ENCODE peak calls at places on chromosome 22, in seven cellular contexts. One of them, this sample, is unnamed. For H3K27me3 and H3K4me1, the result is how much of the 10 kb centered on the place peaks cover.

GRCh38 chr22:46107089-46107664 is 43.1 kb upstream of the PPARA start:
- DNase-seq in H9: no peak
- DNase-seq in PC-3: no peak
- DNase-seq in GM12878: no peak
- DNase-seq in DND-41: no peak
- DNase-seq in mammary epithelial cell: peak
- DNase-seq in fibroblast of lung: no peak
- DNase-seq in this sample: no peak

GRCh38 chr22:44693756-44694155 is 8.2 kb upstream of the PRR5 start:
- DNase-seq in H9: no peak
- DNase-seq in PC-3: no peak
- DNase-seq in GM12878: no peak
- DNase-seq in DND-41: no peak
- DNase-seq in mammary epithelial cell: no peak
- DNase-seq in fibroblast of lung: no peak
- DNase-seq in this sample: no peak

GRCh38 chr22:42881982-42882656 is 25.0 kb upstream of the ARFGAP3 start:
- DNase-seq in H9: no peak
- DNase-seq in PC-3: no peak
- DNase-seq in GM12878: no peak
- DNase-seq in DND-41: no peak
- DNase-seq in mammary epithelial cell: no peak
- DNase-seq in fibroblast of lung: no peak
- DNase-seq in this sample: no peak

GRCh38 chr22:24474221-24474620 is 20.9 kb upstream of the UPB1 start:
- DNase-seq in H9: no peak
- DNase-seq in PC-3: peak
- DNase-seq in GM12878: no peak
- DNase-seq in DND-41: no peak
- DNase-seq in mammary epithelial cell: peak
- DNase-seq in fibroblast of lung: peak
- DNase-seq in this sample: no peak

GRCh38 chr22:38970548-38970947 is 11.6 kb upstream of the APOBEC3B start:
- DNase-seq in H9: no peak
- DNase-seq in PC-3: no peak
- DNase-seq in GM12878: no peak
- DNase-seq in DND-41: no peak
- DNase-seq in mammary epithelial cell: no peak
- DNase-seq in fibroblast of lung: no peak
- DNase-seq in this sample: no peak

GRCh38 chr22:25754527-25755202 is 12.7 kb downstream of the MYO18B start:
- DNase-seq in H9: no peak
- DNase-seq in PC-3: no peak
- DNase-seq in GM12878: no peak
- DNase-seq in DND-41: no peak
- DNase-seq in mammary epithelial cell: no peak
- DNase-seq in fibroblast of lung: peak
- DNase-seq in this sample: no peak

GRCh38 chr22:32880906-32881596 is 79.5 kb downstream of the TIMP3 start:
- DNase-seq in H9: no peak
- DNase-seq in PC-3: no peak
- DNase-seq in GM12878: no peak
- DNase-seq in DND-41: peak
- DNase-seq in mammary epithelial cell: no peak
- DNase-seq in fibroblast of lung: peak
- DNase-seq in this sample: no peak

GRCh38 chr22:46754110-46754799 is 8.2 kb upstream of the TBC1D22A start:
- DNase-seq in H9: no peak
- DNase-seq in PC-3: peak
- DNase-seq in GM12878: no peak
- DNase-seq in DND-41: no peak
- DNase-seq in mammary epithelial cell: peak
- DNase-seq in fibroblast of lung: peak
- DNase-seq in this sample: no peak

GRCh38 chr22:37457093-37457893 is 28.9 kb downstream of the MFNG start:
- DNase-seq in H9: peak
- DNase-seq in PC-3: peak
- DNase-seq in GM12878: peak
- DNase-seq in DND-41: peak
- DNase-seq in mammary epithelial cell: peak
- DNase-seq in fibroblast of lung: peak
- DNase-seq in this sample: peak

GRCh38 chr22:46964773-46965550 is 202.5 kb downstream of the TBC1D22A start:
- DNase-seq in H9: no peak
- DNase-seq in PC-3: no peak
- DNase-seq in GM12878: no peak
- DNase-seq in DND-41: no peak
- DNase-seq in mammary epithelial cell: no peak
- DNase-seq in fibroblast of lung: no peak
- DNase-seq in this sample: no peak

GRCh38 chr22:39017596-39018365 is 3.1 kb upstream of the APOBEC3D start:
- DNase-seq in H9: peak
- DNase-seq in PC-3: no peak
- DNase-seq in GM12878: no peak
- DNase-seq in DND-41: no peak
- DNase-seq in mammary epithelial cell: no peak
- DNase-seq in fibroblast of lung: no peak
- DNase-seq in this sample: no peak

GRCh38 chr22:37659066-37659896 is 758 bp downstream of the PDXP start:
- DNase-seq in H9: no peak
- DNase-seq in PC-3: no peak
- DNase-seq in GM12878: no peak
- DNase-seq in DND-41: peak
- DNase-seq in mammary epithelial cell: no peak
- DNase-seq in fibroblast of lung: no peak
- DNase-seq in this sample: no peak

GRCh38 chr22:39498368-39498767 is 3.7 kb upstream of the MIEF1 start:
- DNase-seq in H9: no peak
- DNase-seq in PC-3: no peak
- DNase-seq in GM12878: no peak
- DNase-seq in DND-41: no peak
- DNase-seq in mammary epithelial cell: no peak
- DNase-seq in fibroblast of lung: no peak
- DNase-seq in this sample: no peak

GRCh38 chr22:27669798-27670599 is 131.6 kb downstream of the MN1 start:
- DNase-seq in H9: peak
- DNase-seq in PC-3: peak
- DNase-seq in GM12878: no peak
- DNase-seq in DND-41: no peak
- DNase-seq in mammary epithelial cell: no peak
- DNase-seq in fibroblast of lung: peak
- DNase-seq in this sample: no peak

GRCh38 chr22:27112273-27112672 is 454.9 kb downstream of the MIAT start:
- DNase-seq in H9: no peak
- DNase-seq in PC-3: no peak
- DNase-seq in GM12878: no peak
- DNase-seq in DND-41: no peak
- DNase-seq in mammary epithelial cell: no peak
- DNase-seq in fibroblast of lung: no peak
- DNase-seq in this sample: no peak

GRCh38 chr22:25100972-25101371 is 98.7 kb upstream of the CRYBB3 start:
- DNase-seq in H9: no peak
- DNase-seq in PC-3: no peak
- DNase-seq in GM12878: no peak
- DNase-seq in DND-41: no peak
- DNase-seq in mammary epithelial cell: no peak
- DNase-seq in fibroblast of lung: no peak
- DNase-seq in this sample: no peak

DNA sequence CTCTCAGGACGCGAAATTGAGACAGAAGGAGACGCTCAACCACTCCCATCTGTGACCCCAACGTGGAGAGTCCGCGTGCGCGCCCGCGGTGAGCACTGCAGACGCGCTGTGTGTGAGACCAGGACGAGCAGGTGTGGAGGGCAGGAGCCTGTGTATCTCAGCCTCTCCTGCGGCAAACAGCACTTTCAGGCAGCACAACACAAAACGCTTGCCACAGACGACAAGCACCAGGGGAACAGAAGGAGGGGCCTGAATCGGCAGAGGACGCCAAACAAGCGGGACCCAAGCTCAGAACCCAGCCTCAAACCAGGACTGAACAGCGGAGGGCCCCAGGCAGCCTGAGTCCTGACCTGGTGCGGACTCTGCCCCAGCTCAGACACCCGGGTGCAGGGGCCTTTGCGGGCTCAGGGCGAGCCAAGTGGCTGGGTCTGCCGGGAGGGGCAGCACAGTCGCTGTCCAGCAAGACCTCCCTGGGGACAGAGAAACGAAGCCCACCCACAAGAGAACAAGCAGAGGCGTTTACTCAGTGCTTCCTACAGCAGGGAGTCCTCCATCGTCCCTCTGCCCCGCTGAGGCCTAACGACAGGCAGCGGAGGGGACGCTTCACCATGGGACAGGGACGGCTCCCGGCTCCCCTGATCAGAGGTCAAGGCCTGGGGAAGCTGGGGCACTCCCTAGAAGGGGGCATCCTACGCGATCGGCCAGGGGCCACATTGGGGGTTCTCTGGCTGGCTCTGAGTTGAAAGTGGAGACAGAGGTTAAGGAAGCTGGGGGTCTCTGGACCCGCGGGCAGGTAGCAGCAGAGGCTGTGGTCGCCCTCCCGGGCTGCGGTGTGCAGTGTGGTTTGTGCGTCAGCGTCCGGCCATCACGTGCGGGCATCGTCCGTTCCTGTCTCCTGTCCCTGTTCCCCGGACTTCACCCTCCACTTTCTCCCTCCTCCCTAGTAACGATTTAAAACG is 560.8 kb downstream of the BRD1 start:
- DNase-seq in H9: peak
- DNase-seq in PC-3: no peak
- DNase-seq in GM12878: no peak
- DNase-seq in DND-41: no peak
- DNase-seq in mammary epithelial cell: no peak
- DNase-seq in fibroblast of lung: no peak
- DNase-seq in this sample: no peak
- H3K27me3 ChIP-seq in H9: under half
- H3K27me3 ChIP-seq in PC-3: under half
- H3K27me3 ChIP-seq in GM12878: under half
- H3K27me3 ChIP-seq in DND-41: under half
- H3K27me3 ChIP-seq in mammary epithelial cell: under half
- H3K27me3 ChIP-seq in fibroblast of lung: under half
- H3K27me3 ChIP-seq in this sample: under half

DNA sequence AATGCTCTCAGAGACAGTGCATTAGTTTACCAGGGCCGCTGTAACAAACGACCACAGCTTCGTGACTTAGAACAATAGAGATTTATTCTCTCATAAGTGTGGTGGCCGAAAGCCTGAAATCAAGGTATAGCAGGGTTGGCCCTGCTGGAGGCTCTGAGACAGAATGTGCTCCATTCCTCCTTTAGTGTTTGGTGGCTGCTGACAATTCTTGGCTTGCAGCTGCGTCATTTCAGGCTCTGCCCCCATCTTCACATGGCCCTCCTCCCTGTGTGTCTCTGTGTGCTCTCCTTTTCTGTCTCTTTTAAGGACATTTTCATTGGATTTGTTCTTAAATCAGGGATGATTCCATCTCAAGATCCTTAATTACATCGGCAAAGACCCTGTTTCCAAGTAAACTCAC is 10.3 kb upstream of the APOL6 start:
- DNase-seq in H9: no peak
- DNase-seq in PC-3: no peak
- DNase-seq in GM12878: no peak
- DNase-seq in DND-41: no peak
- DNase-seq in mammary epithelial cell: no peak
- DNase-seq in fibroblast of lung: no peak
- DNase-seq in this sample: no peak
- H3K9ac ChIP-seq in H9: no peak
- H3K9ac ChIP-seq in PC-3: no peak
- H3K9ac ChIP-seq in GM12878: no peak
- H3K9ac ChIP-seq in DND-41: no peak
- H3K9ac ChIP-seq in mammary epithelial cell: no peak
- H3K9ac ChIP-seq in fibroblast of lung: peak
- H3K9ac ChIP-seq in this sample: no peak

DNA sequence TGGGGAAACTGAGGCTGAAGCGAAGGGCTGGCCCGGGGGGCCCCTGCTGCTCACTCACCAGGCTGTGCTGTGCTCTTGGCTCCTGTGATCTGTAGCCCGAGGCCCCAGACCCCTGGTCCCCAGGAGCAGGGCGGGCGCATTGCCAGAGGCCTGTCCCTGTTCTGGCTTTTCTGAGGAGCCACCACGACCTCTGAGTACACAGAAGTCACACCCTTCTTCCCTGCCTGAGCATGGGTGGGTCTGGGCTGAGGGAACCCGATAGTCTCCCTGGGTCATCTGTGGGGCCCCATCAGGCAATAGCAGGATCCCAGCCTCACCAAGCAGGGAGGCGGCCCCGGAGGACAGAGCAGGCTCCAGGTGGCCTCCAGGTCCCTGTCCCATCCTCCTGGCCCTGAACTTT is 5.1 kb downstream of the CASTOR1 start:
- DNase-seq in H9: no peak
- DNase-seq in PC-3: no peak
- DNase-seq in GM12878: no peak
- DNase-seq in DND-41: no peak
- DNase-seq in mammary epithelial cell: no peak
- DNase-seq in fibroblast of lung: no peak
- DNase-seq in this sample: no peak
- H3K4me1 ChIP-seq in H9: under half
- H3K4me1 ChIP-seq in PC-3: under half
- H3K4me1 ChIP-seq in GM12878: under half
- H3K4me1 ChIP-seq in DND-41: half or more
- H3K4me1 ChIP-seq in mammary epithelial cell: under half
- H3K4me1 ChIP-seq in fibroblast of lung: under half
- H3K4me1 ChIP-seq in this sample: under half

GRCh38 chr22:29483254-29483653 is 3.2 kb downstream of the NEFH start:
- DNase-seq in H9: peak
- DNase-seq in PC-3: no peak
- DNase-seq in GM12878: no peak
- DNase-seq in DND-41: no peak
- DNase-seq in mammary epithelial cell: no peak
- DNase-seq in fibroblast of lung: no peak
- DNase-seq in this sample: no peak

GRCh38 chr22:29480512-29481264 is 670 bp downstream of the NEFH start:
- DNase-seq in H9: peak
- DNase-seq in PC-3: no peak
- DNase-seq in GM12878: peak
- DNase-seq in DND-41: no peak
- DNase-seq in mammary epithelial cell: peak
- DNase-seq in fibroblast of lung: peak
- DNase-seq in this sample: peak

GRCh38 chr22:29482726-29483125 is 2.7 kb downstream of the NEFH start:
- DNase-seq in H9: no peak
- DNase-seq in PC-3: no peak
- DNase-seq in GM12878: no peak
- DNase-seq in DND-41: no peak
- DNase-seq in mammary epithelial cell: no peak
- DNase-seq in fibroblast of lung: no peak
- DNase-seq in this sample: no peak

GRCh38 chr22:29481265-29482000 is 1.4 kb downstream of the NEFH start:
- DNase-seq in H9: peak
- DNase-seq in PC-3: no peak
- DNase-seq in GM12878: no peak
- DNase-seq in DND-41: no peak
- DNase-seq in mammary epithelial cell: no peak
- DNase-seq in fibroblast of lung: no peak
- DNase-seq in this sample: no peak

DNA sequence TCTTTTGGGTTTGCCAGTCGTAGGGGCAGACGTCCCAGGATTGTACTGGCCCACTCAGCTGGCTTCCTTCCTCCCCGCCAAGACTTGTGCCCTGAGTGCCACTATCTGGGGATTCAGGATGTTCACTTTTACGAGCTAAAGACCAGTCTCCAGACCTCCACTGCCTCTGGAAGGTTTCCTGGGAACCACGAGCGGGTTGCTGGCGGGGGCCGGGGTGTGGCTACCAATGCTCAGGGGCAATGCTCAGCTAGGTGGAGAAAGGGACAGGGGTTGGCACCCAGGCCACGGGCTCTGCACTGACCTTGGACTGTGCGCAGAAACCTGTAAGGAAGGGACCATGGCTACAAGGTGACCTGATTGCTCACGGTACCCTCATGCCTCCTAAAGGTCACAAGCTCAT is 2.2 kb downstream of the NEFH start:
- DNase-seq in H9: no peak
- DNase-seq in PC-3: no peak
- DNase-seq in GM12878: no peak
- DNase-seq in DND-41: no peak
- DNase-seq in mammary epithelial cell: no peak
- DNase-seq in fibroblast of lung: no peak
- DNase-seq in this sample: no peak
- H3K27me3 ChIP-seq in H9: under half
- H3K27me3 ChIP-seq in PC-3: under half
- H3K27me3 ChIP-seq in GM12878: under half
- H3K27me3 ChIP-seq in DND-41: under half
- H3K27me3 ChIP-seq in mammary epithelial cell: under half
- H3K27me3 ChIP-seq in fibroblast of lung: under half
- H3K27me3 ChIP-seq in this sample: under half